ENCODE peak calls at places on chromosome 7, in five cellular contexts. One of them, this sample, is unnamed.

GRCh38 chr7:69701241-69701741 is 103.0 kb downstream of the AUTS2 start:
- DNase-seq in coronary artery: no peak
- DNase-seq in cardiac fibroblast: no peak
- DNase-seq in H9: no peak
- DNase-seq in HFF-Myc: no peak
- DNase-seq in this sample: no peak

GRCh38 chr7:120502132-120502531 is 229.2 kb downstream of the KCND2 start:
- DNase-seq in coronary artery: no peak
- DNase-seq in cardiac fibroblast: no peak
- DNase-seq in H9: no peak
- DNase-seq in HFF-Myc: no peak
- DNase-seq in this sample: no peak

GRCh38 chr7:93178213-93178612 is 30.0 kb upstream of the SAMD9L start:
- DNase-seq in coronary artery: no peak
- DNase-seq in cardiac fibroblast: peak
- DNase-seq in H9: no peak
- DNase-seq in HFF-Myc: no peak
- DNase-seq in this sample: no peak

GRCh38 chr7:70634610-70635068 is 497.3 kb upstream of the GALNT17 start:
- DNase-seq in coronary artery: no peak
- DNase-seq in cardiac fibroblast: peak
- DNase-seq in H9: no peak
- DNase-seq in HFF-Myc: peak
- DNase-seq in this sample: no peak

GRCh38 chr7:94696981-94697670 is 41.2 kb upstream of the SGCE start:
- DNase-seq in coronary artery: peak
- DNase-seq in cardiac fibroblast: peak
- DNase-seq in H9: no peak
- DNase-seq in HFF-Myc: peak
- DNase-seq in this sample: peak

GRCh38 chr7:135537905-135538304 is 19.8 kb upstream of the NUP205 start:
- DNase-seq in coronary artery: no peak
- DNase-seq in cardiac fibroblast: no peak
- DNase-seq in H9: no peak
- DNase-seq in HFF-Myc: no peak
- DNase-seq in this sample: no peak

GRCh38 chr7:129341212-129341611 is 93.0 kb upstream of the STRIP2 start:
- DNase-seq in coronary artery: no peak
- DNase-seq in cardiac fibroblast: no peak
- DNase-seq in H9: no peak
- DNase-seq in HFF-Myc: no peak
- DNase-seq in this sample: no peak

GRCh38 chr7:37669818-37670217 is 13.7 kb upstream of the GPR141 start:
- DNase-seq in coronary artery: no peak
- DNase-seq in cardiac fibroblast: no peak
- DNase-seq in H9: no peak
- DNase-seq in HFF-Myc: no peak
- DNase-seq in this sample: no peak

GRCh38 chr7:69654849-69655707 is 56.8 kb downstream of the AUTS2 start:
- DNase-seq in coronary artery: no peak
- DNase-seq in cardiac fibroblast: no peak
- DNase-seq in H9: no peak
- DNase-seq in HFF-Myc: no peak
- DNase-seq in this sample: no peak

GRCh38 chr7:152664636-152665035 is 11.3 kb downstream of the XRCC2 start:
- DNase-seq in coronary artery: no peak
- DNase-seq in cardiac fibroblast: peak
- DNase-seq in H9: no peak
- DNase-seq in HFF-Myc: no peak
- DNase-seq in this sample: no peak

GRCh38 chr7:148709019-148709418 is 10.3 kb downstream of the CUL1 start:
- DNase-seq in coronary artery: no peak
- DNase-seq in cardiac fibroblast: no peak
- DNase-seq in H9: no peak
- DNase-seq in HFF-Myc: no peak
- DNase-seq in this sample: no peak

GRCh38 chr7:30047124-30047523 is 18.9 kb downstream of the PLEKHA8 start:
- DNase-seq in coronary artery: no peak
- DNase-seq in cardiac fibroblast: no peak
- DNase-seq in H9: no peak
- DNase-seq in HFF-Myc: no peak
- DNase-seq in this sample: no peak

GRCh38 chr7:145324081-145324480 is 488.2 kb upstream of the TPK1 start:
- DNase-seq in coronary artery: no peak
- DNase-seq in cardiac fibroblast: no peak
- DNase-seq in H9: no peak
- DNase-seq in HFF-Myc: no peak
- DNase-seq in this sample: no peak

GRCh38 chr7:52184006-52184703 is 851.3 kb upstream of the POM121L12 start:
- DNase-seq in coronary artery: no peak
- DNase-seq in cardiac fibroblast: no peak
- DNase-seq in H9: no peak
- DNase-seq in HFF-Myc: no peak
- DNase-seq in this sample: no peak

GRCh38 chr7:8322667-8323066 is 60.7 kb upstream of the ICA1 start:
- DNase-seq in coronary artery: no peak
- DNase-seq in cardiac fibroblast: no peak
- DNase-seq in H9: no peak
- DNase-seq in HFF-Myc: no peak
- DNase-seq in this sample: no peak

GRCh38 chr7:156963472-156963871 is 14.0 kb downstream of the NOM1 start:
- DNase-seq in coronary artery: no peak
- DNase-seq in cardiac fibroblast: no peak
- DNase-seq in H9: no peak
- DNase-seq in HFF-Myc: no peak
- DNase-seq in this sample: no peak

GRCh38 chr7:116809636-116810266 is 52.6 kb upstream of the CAPZA2 start:
- DNase-seq in coronary artery: no peak
- DNase-seq in cardiac fibroblast: peak
- DNase-seq in H9: no peak
- DNase-seq in HFF-Myc: peak
- DNase-seq in this sample: no peak

GRCh38 chr7:4871930-4872675 is 10.3 kb upstream of the PAPOLB start:
- DNase-seq in coronary artery: no peak
- DNase-seq in cardiac fibroblast: peak
- DNase-seq in H9: no peak
- DNase-seq in HFF-Myc: no peak
- DNase-seq in this sample: no peak

DNA sequence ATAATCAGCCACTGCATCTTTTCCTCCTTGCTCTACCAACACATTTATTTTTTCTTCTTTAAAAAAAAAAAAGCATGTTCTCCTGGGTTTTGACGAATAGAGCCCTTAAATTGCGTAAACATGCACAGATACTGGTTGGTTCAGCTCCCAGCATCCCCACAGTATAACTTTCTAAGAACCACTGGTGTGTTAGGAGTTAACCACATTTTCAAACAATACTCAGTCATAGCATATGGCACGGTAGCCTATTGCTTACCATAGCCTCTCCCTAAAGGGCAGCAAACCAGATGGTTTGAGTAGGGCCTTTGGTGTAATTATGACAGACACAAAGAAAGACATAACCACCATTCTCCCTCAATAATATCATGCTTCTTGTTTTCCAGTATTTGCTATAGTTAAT is 145.0 kb downstream of the LRRC4 start:
- DNase-seq in coronary artery: no peak
- DNase-seq in cardiac fibroblast: peak
- DNase-seq in H9: no peak
- DNase-seq in HFF-Myc: no peak
- DNase-seq in this sample: no peak
- TF ChIP-seq CTCF in coronary artery: no peak
- TF ChIP-seq CTCF in cardiac fibroblast: no peak
- TF ChIP-seq CTCF in H9: no peak
- TF ChIP-seq CTCF in HFF-Myc: no peak
- TF ChIP-seq CTCF in this sample: no peak

GRCh38 chr7:86214734-86215133 is 429.0 kb upstream of the GRM3 start:
- DNase-seq in coronary artery: no peak
- DNase-seq in cardiac fibroblast: no peak
- DNase-seq in H9: no peak
- DNase-seq in HFF-Myc: no peak
- DNase-seq in this sample: no peak
- TF ChIP-seq CTCF in coronary artery: no peak
- TF ChIP-seq CTCF in cardiac fibroblast: no peak
- TF ChIP-seq CTCF in H9: no peak
- TF ChIP-seq CTCF in HFF-Myc: no peak
- TF ChIP-seq CTCF in this sample: no peak

DNA sequence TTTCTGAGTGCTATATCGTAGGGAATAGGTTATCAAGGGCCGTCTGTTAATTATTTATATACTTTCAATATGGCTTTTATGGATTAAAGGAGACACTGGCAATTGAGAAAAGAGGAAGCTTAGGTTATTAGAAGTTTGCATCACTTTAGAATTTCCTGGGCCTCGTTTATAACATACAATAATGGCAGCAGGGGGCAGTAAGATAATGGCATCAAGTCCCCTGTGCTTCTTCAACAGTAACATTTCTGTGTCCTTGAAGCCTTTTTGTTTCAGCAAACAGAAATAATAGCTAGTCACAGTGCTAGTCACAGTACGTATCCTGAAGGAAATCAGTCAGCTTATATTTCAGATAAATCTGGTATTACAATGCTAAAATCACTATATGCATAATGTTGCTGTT is 41.9 kb downstream of the SPAM1 start:
- DNase-seq in coronary artery: no peak
- DNase-seq in cardiac fibroblast: peak
- DNase-seq in H9: no peak
- DNase-seq in HFF-Myc: no peak
- DNase-seq in this sample: no peak
- TF ChIP-seq CTCF in coronary artery: no peak
- TF ChIP-seq CTCF in cardiac fibroblast: no peak
- TF ChIP-seq CTCF in H9: no peak
- TF ChIP-seq CTCF in HFF-Myc: no peak
- TF ChIP-seq CTCF in this sample: no peak

DNA sequence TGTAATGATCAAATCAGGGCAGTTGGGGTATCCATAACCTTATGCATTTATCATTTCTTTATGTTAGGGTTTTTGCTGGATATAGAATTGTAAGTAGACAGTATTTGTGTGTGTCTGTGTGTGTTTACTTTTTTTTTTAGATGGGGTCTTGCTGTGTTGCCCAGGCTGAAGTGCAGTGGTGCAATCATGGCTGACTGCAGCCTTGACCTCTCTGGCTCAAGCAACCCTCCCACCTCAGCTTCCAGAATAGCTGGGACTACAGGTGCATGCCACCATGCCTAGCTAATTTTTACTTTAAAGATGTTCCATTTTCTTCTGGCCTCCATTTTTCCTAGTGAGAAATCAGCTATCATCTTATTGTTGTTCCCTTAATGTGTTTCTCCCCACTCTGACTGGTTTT is 10.1 kb upstream of the RHEB start:
- DNase-seq in coronary artery: no peak
- DNase-seq in cardiac fibroblast: no peak
- DNase-seq in H9: no peak
- DNase-seq in HFF-Myc: no peak
- DNase-seq in this sample: no peak
- TF ChIP-seq CTCF in coronary artery: no peak
- TF ChIP-seq CTCF in cardiac fibroblast: no peak
- TF ChIP-seq CTCF in H9: no peak
- TF ChIP-seq CTCF in HFF-Myc: no peak
- TF ChIP-seq CTCF in this sample: no peak

GRCh38 chr7:47225387-47226170 is 356.3 kb downstream of the TNS3 start:
- DNase-seq in coronary artery: no peak
- DNase-seq in cardiac fibroblast: no peak
- DNase-seq in H9: no peak
- DNase-seq in HFF-Myc: no peak
- DNase-seq in this sample: no peak

GRCh38 chr7:47228386-47229014 is 353.4 kb downstream of the TNS3 start:
- DNase-seq in coronary artery: no peak
- DNase-seq in cardiac fibroblast: no peak
- DNase-seq in H9: peak
- DNase-seq in HFF-Myc: no peak
- DNase-seq in this sample: no peak

GRCh38 chr7:47227762-47228177 is 354.1 kb downstream of the TNS3 start:
- DNase-seq in coronary artery: no peak
- DNase-seq in cardiac fibroblast: peak
- DNase-seq in H9: no peak
- DNase-seq in HFF-Myc: peak
- DNase-seq in this sample: no peak

GRCh38 chr7:47231081-47231480 is 350.8 kb downstream of the TNS3 start:
- DNase-seq in coronary artery: no peak
- DNase-seq in cardiac fibroblast: no peak
- DNase-seq in H9: no peak
- DNase-seq in HFF-Myc: no peak
- DNase-seq in this sample: no peak

DNA sequence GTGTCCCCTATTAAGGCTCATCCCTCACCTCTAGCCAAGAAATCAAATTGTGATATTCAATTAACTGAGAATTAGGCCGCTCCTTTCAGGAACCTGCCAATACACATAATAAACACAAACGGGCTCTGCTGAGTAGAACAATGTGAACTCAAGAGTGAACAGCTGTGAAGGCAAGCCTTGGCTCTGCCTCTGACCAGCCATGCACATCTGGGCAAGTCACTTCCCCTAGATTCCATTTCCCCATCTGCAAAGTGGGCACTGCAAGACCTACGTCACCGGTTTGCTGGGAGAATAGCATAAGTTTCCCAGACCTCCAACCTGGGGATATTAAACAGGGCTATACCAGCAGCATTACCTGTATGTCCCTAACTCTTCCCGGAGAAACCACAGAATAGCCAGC is 355.2 kb downstream of the TNS3 start:
- DNase-seq in coronary artery: no peak
- DNase-seq in cardiac fibroblast: no peak
- DNase-seq in H9: no peak
- DNase-seq in HFF-Myc: no peak
- DNase-seq in this sample: no peak
- TF ChIP-seq CTCF in coronary artery: no peak
- TF ChIP-seq CTCF in cardiac fibroblast: no peak
- TF ChIP-seq CTCF in H9: no peak
- TF ChIP-seq CTCF in HFF-Myc: no peak
- TF ChIP-seq CTCF in this sample: no peak

GRCh38 chr7:3592438-3593134 is 291.5 kb downstream of the SDK1 start:
- DNase-seq in coronary artery: no peak
- DNase-seq in cardiac fibroblast: no peak
- DNase-seq in H9: no peak
- DNase-seq in HFF-Myc: no peak
- DNase-seq in this sample: no peak
- TF ChIP-seq CTCF in coronary artery: no peak
- TF ChIP-seq CTCF in cardiac fibroblast: no peak
- TF ChIP-seq CTCF in H9: no peak
- TF ChIP-seq CTCF in HFF-Myc: no peak
- TF ChIP-seq CTCF in this sample: no peak

GRCh38 chr7:99127636-99128035 is 16.3 kb downstream of the SMURF1 start:
- DNase-seq in coronary artery: no peak
- DNase-seq in cardiac fibroblast: peak
- DNase-seq in H9: no peak
- DNase-seq in HFF-Myc: no peak
- DNase-seq in this sample: no peak

GRCh38 chr7:99129001-99129400 is 14.9 kb downstream of the SMURF1 start:
- DNase-seq in coronary artery: no peak
- DNase-seq in cardiac fibroblast: no peak
- DNase-seq in H9: no peak
- DNase-seq in HFF-Myc: no peak
- DNase-seq in this sample: no peak

GRCh38 chr7:99126921-99127553 is 16.9 kb downstream of the SMURF1 start:
- DNase-seq in coronary artery: no peak
- DNase-seq in cardiac fibroblast: no peak
- DNase-seq in H9: no peak
- DNase-seq in HFF-Myc: no peak
- DNase-seq in this sample: no peak

GRCh38 chr7:99129536-99129935 is 14.4 kb downstream of the SMURF1 start:
- DNase-seq in coronary artery: no peak
- DNase-seq in cardiac fibroblast: no peak
- DNase-seq in H9: no peak
- DNase-seq in HFF-Myc: no peak
- DNase-seq in this sample: no peak

GRCh38 chr7:99128076-99128950 is 15.6 kb downstream of the SMURF1 start:
- DNase-seq in coronary artery: no peak
- DNase-seq in cardiac fibroblast: no peak
- DNase-seq in H9: no peak
- DNase-seq in HFF-Myc: no peak
- DNase-seq in this sample: no peak
- TF ChIP-seq CTCF in coronary artery: no peak
- TF ChIP-seq CTCF in cardiac fibroblast: no peak
- TF ChIP-seq CTCF in H9: no peak
- TF ChIP-seq CTCF in HFF-Myc: no peak
- TF ChIP-seq CTCF in this sample: no peak